ENCODE peak calls at places on chromosomes 16 and 17, in five cellular contexts. I is SK-N-SH, G is vagina, B is upper lobe of left lung, K is HL-60. P is an unnamed sample.

GRCh38 chr17:47295037-47295873 is 28.5 kb upstream of the EFCAB13 start:
- DNase-seq in I (no peak), G (no peak), B (no peak), K (no peak), P (no peak)

GRCh38 chr17:19708431-19709175 is 7.8 kb downstream of the SLC47A2 start:
- DNase-seq in I (no peak), G (no peak), B (no peak), K (no peak), P (no peak)

GRCh38 chr17:48621410-48622387 is 4.5 kb downstream of the HOXB9 start:
- DNase-seq in I (no peak), G (no peak), B (no peak), K (no peak), P (no peak)

GRCh38 chr16:80569440-80570105 is 28.8 kb downstream of the DYNLRB2 start:
- DNase-seq in I (no peak), G (no peak), B (no peak), K (no peak), P (no peak)

GRCh38 chr17:6471531-6472465 is 27.5 kb downstream of the PIMREG start:
- DNase-seq in I (no peak), G (no peak), B (no peak), K (no peak), P (no peak)

GRCh38 chr17:3762922-3763776 is 37.8 kb downstream of the ITGAE start:
- DNase-seq in I (no peak), G (no peak), B (no peak), K (no peak), P (no peak)

GRCh38 chr16:2056681-2057407 is 9.1 kb downstream of the TSC2 start:
- DNase-seq in I (no peak), G (no peak), B (no peak), K (no peak), P (no peak)

GRCh38 chr16:8628981-8629725 is 7.7 kb downstream of the METTL22 start:
- DNase-seq in I (no peak), G (no peak), B (no peak), K (no peak), P (no peak)

GRCh38 chr16:57626420-57627170 is 1.8 kb upstream of the ADGRG1 start:
- DNase-seq in I (no peak), G (no peak), B (no peak), K (no peak), P (no peak)

GRCh38 chr17:58136669-58137279 is 11.4 kb upstream of the OR4D1 start:
- DNase-seq in I (peak), G (no peak), B (no peak), K (no peak), P (no peak)

GRCh38 chr16:12087901-12088364 is 111.4 kb downstream of the SNX29 start:
- DNase-seq in I (peak), G (no peak), B (no peak), K (no peak), P (peak)

GRCh38 chr17:17783825-17784598 is 52.8 kb downstream of the SREBF1 start:
- DNase-seq in I (no peak), G (no peak), B (no peak), K (no peak), P (no peak)

GRCh38 chr17:80067393-80067986 is 31.0 kb downstream of the CCDC40 start:
- DNase-seq in I (no peak), G (no peak), B (no peak), K (no peak), P (no peak)

GRCh38 chr17:44159519-44160210 is 10.8 kb upstream of the ASB16 start:
- DNase-seq in I (no peak), G (no peak), B (no peak), K (no peak), P (no peak)

GRCh38 chr17:27951872-27952271 is 58.7 kb upstream of the LYRM9 start:
- DNase-seq in I (no peak), G (no peak), B (no peak), K (no peak), P (no peak)

GRCh38 chr17:39212841-39213480 is 12.8 kb downstream of the STAC2 start:
- DNase-seq in I (no peak), G (no peak), B (peak), K (no peak), P (peak)

GRCh38 chr16:81455006-81455405 is 10.4 kb downstream of the CMIP start:
- DNase-seq in I (no peak), G (no peak), B (no peak), K (no peak), P (no peak)

GRCh38 chr16:85162478-85163277 is 50.4 kb upstream of the CIBAR2 start:
- DNase-seq in I (peak), G (no peak), B (no peak), K (no peak), P (no peak)

GRCh38 chr16:77499373-77500285 is 64.8 kb upstream of the ADAMTS18 start:
- DNase-seq in I (no peak), G (no peak), B (no peak), K (no peak), P (no peak)

GRCh38 chr16:11162571-11163268 is 93.3 kb downstream of the SOCS1 start:
- DNase-seq in I (no peak), G (no peak), B (no peak), K (no peak), P (no peak)

GRCh38 chr17:50550661-50551432 is 3.9 kb downstream of the SPATA20 start:
- DNase-seq in I (peak), G (no peak), B (peak), K (no peak), P (peak)

GRCh38 chr17:72444517-72445054 is 323.8 kb downstream of the SOX9 start:
- DNase-seq in I (no peak), G (no peak), B (no peak), K (no peak), P (no peak)

GRCh38 chr17:246851-247421 is 65.5 kb upstream of the DOC2B start:
- DNase-seq in I (no peak), G (no peak), B (no peak), K (no peak), P (no peak)

GRCh38 chr17:13490427-13490826 is 111.3 kb downstream of the HS3ST3A1 start:
- DNase-seq in I (no peak), G (no peak), B (no peak), K (no peak), P (no peak)

GRCh38 chr17:78351449-78352006 is 8.3 kb downstream of the SOCS3 start:
- DNase-seq in I (no peak), G (no peak), B (peak), K (peak), P (peak)

GRCh38 chr17:6269474-6269873 is 165.4 kb downstream of the AIPL1 start:
- DNase-seq in I (no peak), G (no peak), B (no peak), K (no peak), P (no peak)

GRCh38 chr16:27111486-27111885 is 44.8 kb downstream of the C16orf82 start:
- DNase-seq in I (no peak), G (peak), B (no peak), K (no peak), P (no peak)

GRCh38 chr16:12453832-12454231 is 349.9 kb downstream of the CPPED1 start:
- DNase-seq in I (no peak), G (no peak), B (no peak), K (no peak), P (no peak)

GRCh38 chr16:87681990-87682570 is 79.8 kb downstream of the JPH3 start:
- DNase-seq in I (no peak), G (no peak), B (no peak), K (no peak), P (no peak)

GRCh38 chr16:89655062-89655643 is 2.4 kb downstream of the CHMP1A start:
- DNase-seq in I (no peak), G (no peak), B (no peak), K (no peak), P (no peak)

GRCh38 chr16:1056196-1056595 is 16.4 kb upstream of the SSTR5 start:
- DNase-seq in I (no peak), G (no peak), B (no peak), K (no peak), P (no peak)

GRCh38 chr16:79114759-79115158 is 485.8 kb downstream of the MAF start:
- DNase-seq in I (no peak), G (no peak), B (no peak), K (no peak), P (no peak)

GRCh38 chr16:28009586-28010373 is 53.7 kb downstream of the GSG1L start:
- DNase-seq in I (no peak), G (no peak), B (no peak), K (no peak), P (no peak)

GRCh38 chr17:76132574-76133338 is 8.3 kb downstream of the FOXJ1 start:
- DNase-seq in I (no peak), G (no peak), B (peak), K (no peak), P (no peak)

GRCh38 chr16:56611281-56611833 is 3.0 kb downstream of the MT2A start:
- DNase-seq in I (no peak), G (no peak), B (peak), K (no peak), P (no peak)

GRCh38 chr16:72832640-72833039 is 215.3 kb downstream of the ZFHX3 start:
- DNase-seq in I (peak), G (no peak), B (peak), K (peak), P (peak)

GRCh38 chr17:79607941-79608728 is 2.7 kb downstream of the RBFOX3 start:
- DNase-seq in I (peak), G (no peak), B (no peak), K (no peak), P (no peak)

GRCh38 chr17:67994827-67995567 is 1.3 kb downstream of the C17orf58 start:
- DNase-seq in I (peak), G (no peak), B (peak), K (peak), P (no peak)

GRCh38 chr17:67993153-67993997 is 2.9 kb downstream of the C17orf58 start:
- DNase-seq in I (peak), G (no peak), B (peak), K (peak), P (peak)

GRCh38 chr17:67992541-67993152 is 3.6 kb downstream of the C17orf58 start:
- DNase-seq in I (no peak), G (no peak), B (no peak), K (no peak), P (no peak)

GRCh38 chr17:67995568-67996191 is 589 bp downstream of the C17orf58 start:
- DNase-seq in I (peak), G (no peak), B (peak), K (no peak), P (no peak)

DNA sequence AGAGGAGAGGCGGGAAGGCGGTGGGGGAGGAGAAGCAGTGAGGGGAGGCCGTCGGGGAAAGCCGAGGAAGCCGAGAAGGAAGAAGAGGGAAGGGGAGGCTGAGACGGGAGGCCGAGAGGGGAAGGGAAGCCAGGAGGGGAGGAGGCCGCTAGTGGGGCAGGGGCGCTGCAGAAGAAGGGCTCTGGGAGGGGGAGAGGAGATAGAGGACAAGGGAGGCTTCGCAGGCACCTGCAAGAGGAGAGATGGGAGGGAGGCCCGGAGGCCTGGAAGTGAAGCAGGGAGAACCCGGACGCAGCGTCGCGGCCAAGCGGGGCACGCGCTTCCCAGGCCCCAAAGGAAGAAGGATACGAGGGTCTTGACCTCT is 2.3 kb downstream of the C17orf58 start:
- DNase-seq in I (peak), G (no peak), B (no peak), K (no peak), P (no peak)
- TF ChIP-seq POLR2AphosphoS5 in I (no peak), G (peak), B (no peak), K (no peak), P (peak)

DNA sequence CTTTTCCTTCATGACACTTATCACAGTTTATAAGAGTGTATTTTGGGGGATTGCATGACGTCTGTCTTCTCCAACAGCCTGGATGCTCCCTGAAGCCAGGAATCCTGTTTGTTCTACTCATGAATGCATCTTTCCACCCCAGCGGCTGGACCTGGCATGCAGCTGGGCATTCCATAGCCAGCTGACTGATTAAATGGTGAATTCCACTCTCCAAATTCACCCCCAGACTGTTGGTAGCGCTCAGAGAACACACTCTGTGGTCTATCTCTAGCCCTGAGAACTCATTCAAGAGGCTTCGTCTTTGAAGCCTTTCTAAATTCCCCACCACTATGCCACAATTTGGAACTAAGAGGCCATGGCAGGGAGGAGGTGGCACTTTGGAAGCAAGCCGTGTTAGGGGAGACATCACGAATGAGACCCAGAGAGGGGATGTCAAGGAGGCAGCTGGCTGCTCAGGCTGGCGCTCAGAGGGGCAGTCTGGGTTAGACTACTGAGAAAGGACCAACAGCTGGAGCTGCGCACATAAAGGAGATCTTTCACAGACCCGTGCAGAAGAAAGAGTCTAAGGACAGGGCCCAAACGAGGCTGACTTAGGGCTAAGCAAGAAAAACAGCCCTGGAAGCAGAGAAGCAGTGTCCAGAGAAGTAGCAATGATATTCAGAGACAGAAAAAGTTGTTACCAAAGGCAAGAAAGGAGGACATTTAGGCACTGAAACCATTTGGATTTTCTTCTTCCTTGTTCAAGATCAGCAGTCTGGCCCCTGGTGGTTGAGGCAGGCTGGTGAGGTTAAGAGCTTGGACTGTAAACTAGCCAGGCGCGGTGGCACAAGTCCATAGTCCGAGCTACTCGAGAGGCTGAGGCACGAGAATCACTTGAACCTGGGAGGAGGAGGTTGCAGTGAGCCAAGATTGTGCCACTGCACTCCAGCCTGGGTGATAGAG is 42.4 kb upstream of the ZNF629 start:
- DNase-seq in I (no peak), G (no peak), B (peak), K (no peak), P (no peak)
- TF ChIP-seq POLR2AphosphoS5 in I (no peak), G (no peak), B (no peak), K (no peak), P (no peak)

GRCh38 chr17:2388020-2388704 is 12.7 kb downstream of the MNT start:
- DNase-seq in I (peak), G (no peak), B (no peak), K (no peak), P (no peak)
- TF ChIP-seq POLR2AphosphoS5 in I (no peak), G (no peak), B (no peak), K (no peak), P (no peak)

DNA sequence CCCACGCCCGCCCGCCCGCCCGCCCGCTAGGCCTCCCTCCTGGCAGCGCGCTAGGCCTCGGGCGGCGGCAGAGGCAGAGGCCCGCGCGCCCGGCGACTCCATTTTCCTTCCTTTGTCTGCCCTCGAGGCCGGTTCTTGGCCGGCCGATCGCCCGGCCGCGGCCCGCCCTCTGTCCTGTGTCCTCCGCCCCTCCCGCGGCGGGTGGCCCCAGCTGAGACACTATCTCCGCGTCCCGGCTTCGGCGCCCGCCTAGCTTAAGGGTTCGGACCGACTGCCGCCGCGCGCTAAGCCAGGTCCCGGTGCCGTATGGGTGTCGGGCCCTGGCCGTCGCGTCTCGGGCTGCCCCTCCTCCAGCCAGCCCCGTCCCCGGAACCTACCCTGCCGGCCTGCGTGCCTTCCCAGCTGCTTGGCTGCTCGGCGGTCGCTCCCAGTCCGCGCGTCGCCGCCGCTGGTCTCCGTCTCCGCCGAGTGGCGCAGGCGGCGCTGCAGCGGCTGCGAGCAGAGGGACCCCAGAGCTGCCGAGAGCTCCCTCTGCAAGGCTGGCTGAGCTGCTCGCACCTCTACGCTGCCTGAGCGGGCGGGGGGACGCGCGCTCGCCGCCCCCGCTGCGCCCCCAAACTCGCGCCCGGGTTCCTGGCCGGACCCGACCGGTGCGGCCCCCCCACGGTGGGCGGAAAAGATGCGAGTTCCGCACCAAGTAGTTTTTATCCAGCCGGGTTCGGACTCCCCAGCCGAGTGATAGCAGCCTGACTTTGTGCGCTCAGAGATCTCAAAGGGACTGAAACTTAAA is 787 bp downstream of the CTCF start:
- DNase-seq in I (peak), G (no peak), B (peak), K (peak), P (no peak)
- TF ChIP-seq POLR2AphosphoS5 in I (no peak), G (peak), B (peak), K (peak), P (peak)

DNA sequence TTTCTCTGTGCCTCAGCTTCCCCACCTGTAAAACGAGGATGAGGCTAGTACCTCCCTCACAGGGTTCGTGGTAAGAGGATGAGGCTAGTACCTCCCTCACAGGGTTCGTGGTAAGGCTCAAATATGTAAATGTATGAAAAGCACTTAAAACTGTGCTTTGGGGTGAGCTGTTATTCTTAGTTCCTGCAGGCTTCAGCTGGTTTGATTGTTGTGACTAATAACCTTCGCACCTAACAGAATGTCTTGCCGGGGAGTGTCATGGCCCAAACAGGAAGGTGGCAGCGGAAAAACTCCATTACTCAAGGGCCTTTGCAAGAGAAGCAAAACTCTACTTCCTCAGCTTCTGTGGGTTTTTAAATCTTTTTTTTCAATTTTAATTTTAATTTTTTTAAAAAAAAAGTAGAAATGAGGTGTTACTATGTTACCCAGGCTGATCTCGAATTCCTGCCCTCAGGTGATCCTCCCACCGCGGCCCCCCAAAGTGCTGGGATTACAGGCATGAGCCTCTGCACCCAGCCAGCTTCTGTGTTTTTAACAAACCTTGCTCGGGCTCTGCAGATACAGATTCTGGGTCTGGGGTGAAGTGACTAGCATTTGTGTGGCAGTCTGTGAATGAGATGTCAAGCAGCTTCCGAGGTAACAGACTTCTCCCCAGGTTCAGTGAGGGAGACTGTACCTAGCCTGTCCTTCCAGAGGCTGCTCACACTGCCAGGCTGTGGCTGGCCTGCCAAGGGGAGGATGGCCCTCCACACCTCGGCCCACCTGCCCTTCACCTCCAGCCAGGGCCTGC is 103.0 kb downstream of the RAB11FIP4 start:
- DNase-seq in I (no peak), G (no peak), B (peak), K (peak), P (no peak)
- TF ChIP-seq POLR2AphosphoS5 in I (no peak), G (no peak), B (peak), K (no peak), P (no peak)

GRCh38 chr16:4918790-4919210 is 18.1 kb downstream of the PPL start:
- DNase-seq in I (no peak), G (no peak), B (peak), K (no peak), P (peak)
- TF ChIP-seq POLR2AphosphoS5 in I (no peak), G (peak), B (no peak), K (no peak), P (no peak)

GRCh38 chr17:1493291-1493980 is 950 bp upstream of the MYO1C start:
- DNase-seq in I (no peak), G (no peak), B (peak), K (no peak), P (no peak)

GRCh38 chr17:1494736-1495253 is 2.3 kb upstream of the MYO1C start:
- DNase-seq in I (no peak), G (no peak), B (no peak), K (no peak), P (no peak)

GRCh38 chr17:1496814-1497325 is 4.4 kb upstream of the MYO1C start:
- DNase-seq in I (no peak), G (no peak), B (no peak), K (no peak), P (no peak)

GRCh38 chr17:1494203-1494602 is 1.7 kb upstream of the MYO1C start:
- DNase-seq in I (no peak), G (no peak), B (no peak), K (no peak), P (no peak)

DNA sequence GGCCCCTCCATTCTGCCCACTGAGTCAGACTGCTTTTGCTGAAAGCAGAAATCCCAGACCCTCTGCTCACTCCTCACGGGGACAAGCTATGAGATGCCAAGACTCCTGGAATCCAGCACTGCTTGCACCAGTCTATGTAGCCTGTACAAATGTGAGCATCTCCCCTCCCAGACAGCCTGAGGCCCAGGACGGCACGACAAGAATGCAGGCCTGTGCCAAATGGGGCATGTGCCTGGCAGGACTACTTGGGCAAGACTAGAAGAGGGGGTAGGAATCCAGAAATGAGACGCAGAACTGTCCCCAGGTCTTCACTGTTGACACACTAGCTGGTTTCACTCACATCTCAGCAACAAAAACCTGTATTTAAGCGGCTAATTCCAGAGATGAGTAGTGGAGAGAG is 2.8 kb upstream of the MYO1C start:
- DNase-seq in I (no peak), G (no peak), B (no peak), K (no peak), P (peak)
- TF ChIP-seq POLR2AphosphoS5 in I (no peak), G (no peak), B (no peak), K (no peak), P (peak)

P was measured in breast epithelium.